ENCODE peak calls at places on chromosome 20, in five cellular contexts. G is M059J, T is SHP77 treated with DMSO at 0.1 percent for 48 hours, M is DMS153, F is left ventricle myocardium inferior. P is an unnamed sample.

GRCh38 chr20:2521369-2522305 is 12.9 kb upstream of the ZNF343 start:
- DNase-seq in M (no peak), T (no peak), F (no peak), G (peak), P (no peak)

GRCh38 chr20:50153153-50153499 is 397 bp downstream of the PEDS1 start:
- DNase-seq in M (no peak), F (no peak), G (no peak), T (no peak), P (no peak)

GRCh38 chr20:39289316-39289715 is 327.2 kb downstream of the DHX35 start:
- DNase-seq in F (no peak), T (no peak), M (peak), G (peak), P (no peak)

GRCh38 chr20:56430471-56430870 is 18.4 kb downstream of the CASS4 start:
- DNase-seq in T (no peak), G (no peak), F (no peak), M (no peak), P (no peak)

GRCh38 chr20:24953204-24953565 is 4.1 kb downstream of the CST7 start:
- DNase-seq in G (no peak), M (no peak), T (no peak), F (no peak), P (no peak)

GRCh38 chr20:4637081-4637797 is 84.5 kb upstream of the PRND start:
- DNase-seq in T (no peak), M (no peak), F (no peak), G (peak), P (peak)

GRCh38 chr20:49659096-49659495 is 54.6 kb downstream of the B4GALT5 start:
- DNase-seq in M (no peak), F (no peak), T (no peak), G (no peak), P (no peak)

GRCh38 chr20:61497029-61497627 is 245.1 kb downstream of the CDH4 start:
- DNase-seq in T (no peak), G (no peak), F (no peak), M (no peak), P (no peak)

GRCh38 chr20:380763-381580 is 412 bp downstream of the TRIB3 start:
- DNase-seq in G (peak), F (peak), M (peak), T (peak), P (no peak)

GRCh38 chr20:35001596-35002362 is 46.1 kb downstream of the MYH7B start:
- DNase-seq in T (no peak), F (peak), G (no peak), M (no peak), P (no peak)

GRCh38 chr20:5261763-5262162 is 55.0 kb downstream of the PROKR2 start:
- DNase-seq in M (no peak), T (no peak), F (no peak), G (no peak), P (no peak)

GRCh38 chr20:7220755-7221154 is 453.3 kb downstream of the BMP2 start:
- DNase-seq in T (no peak), M (no peak), F (no peak), G (no peak), P (no peak)

GRCh38 chr20:11246251-11246775 is 572.5 kb upstream of the JAG1 start:
- DNase-seq in F (no peak), G (peak), M (peak), T (no peak), P (peak)

GRCh38 chr20:25043499-25044260 is 14.3 kb downstream of the ACSS1 start:
- DNase-seq in T (no peak), G (no peak), M (no peak), F (no peak), P (no peak)